ENCODE peak calls at places on chromosomes 2 and 18, in seven cellular contexts. Z is DND-41, X is GM13977, E is endodermal cell, Y is brain microvascular endothelial cell, C is astrocyte of the cerebellum, B is astrocyte. W is an unnamed sample.

GRCh38 chr18:48080546-48080945 is 150.1 kb upstream of the SMAD2 start:
- DNase-seq in B (no peak), Y (no peak), C (no peak), Z (no peak), X (no peak), E (peak), W (no peak)

GRCh38 chr18:23196119-23197004 is 61.1 kb downstream of the CABLES1 start:
- DNase-seq in E (peak), Z (no peak), X (no peak), B (peak), Y (no peak), C (no peak), W (no peak)

GRCh38 chr2:1600191-1601063 is 143.9 kb downstream of the PXDN start:
- DNase-seq in B (no peak), X (no peak), E (peak), Z (no peak), C (no peak), Y (no peak), W (no peak)

GRCh38 chr2:105744091-105744908 is 412 bp upstream of the NCK2 start:
- DNase-seq in B (no peak), Y (no peak), Z (peak), X (peak), C (no peak), E (peak), W (peak)

GRCh38 chr2:26669099-26669498 is 23.4 kb upstream of the KCNK3 start:
- DNase-seq in Z (no peak), C (no peak), B (no peak), Y (no peak), E (peak), X (no peak), W (no peak)

GRCh38 chr18:7482342-7482741 is 84.8 kb upstream of the PTPRM start:
- DNase-seq in E (no peak), X (no peak), C (no peak), B (no peak), Y (no peak), Z (no peak), W (no peak)

GRCh38 chr2:27583390-27583915 is 611 bp downstream of the ZNF512 start:
- DNase-seq in E (no peak), Z (no peak), C (no peak), X (no peak), Y (no peak), B (no peak), W (no peak)

GRCh38 chr2:191693151-191693550 is 15.2 kb downstream of the NABP1 start:
- DNase-seq in Z (no peak), Y (no peak), X (no peak), C (no peak), B (no peak), E (no peak), W (no peak)

GRCh38 chr18:54873884-54874255 is 45.6 kb downstream of the RAB27B start:
- DNase-seq in B (no peak), E (no peak), Y (no peak), X (no peak), Z (no peak), C (no peak), W (no peak)

GRCh38 chr18:11780042-11780441 is 71.2 kb upstream of the CHMP1B start:
- DNase-seq in C (no peak), E (no peak), X (no peak), Y (no peak), Z (no peak), B (no peak), W (no peak)

GRCh38 chr2:239719791-239720410 is 305.2 kb downstream of the NDUFA10 start:
- DNase-seq in B (no peak), X (no peak), E (no peak), Y (no peak), Z (no peak), C (no peak), W (no peak)

GRCh38 chr2:33681333-33681732 is 82.2 kb upstream of the FAM98A start:
- DNase-seq in Z (no peak), X (no peak), B (peak), E (no peak), Y (no peak), C (no peak), W (no peak)
- TF ChIP-seq CTCF in Z (no peak), X (no peak), B (peak), E (peak), Y (no peak), C (peak), W (no peak)

GRCh38 chr2:172308253-172308935 is 119.0 kb upstream of the ITGA6 start:
- DNase-seq in X (no peak), Z (no peak), Y (no peak), B (no peak), E (no peak), C (no peak), W (no peak)

GRCh38 chr2:172305066-172305465 is 122.3 kb upstream of the ITGA6 start:
- DNase-seq in E (no peak), Z (no peak), B (no peak), X (no peak), Y (no peak), C (no peak), W (no peak)

GRCh38 chr2:172311921-172312345 is 115.5 kb upstream of the ITGA6 start:
- DNase-seq in B (no peak), C (no peak), E (no peak), X (no peak), Z (no peak), Y (no peak), W (no peak)

GRCh38 chr2:172307800-172308199 is 119.6 kb upstream of the ITGA6 start:
- DNase-seq in E (no peak), X (no peak), Y (no peak), C (no peak), B (peak), Z (no peak), W (no peak)
- TF ChIP-seq CTCF in E (no peak), X (no peak), Y (no peak), C (no peak), B (no peak), Z (no peak), W (no peak)

GRCh38 chr2:32010670-32011565 is at the start of gene MEMO1:
- DNase-seq in X (peak), Y (peak), B (peak), E (peak), Z (peak), C (peak), W (peak)

GRCh38 chr2:32011566-32011960 is 755 bp upstream of the MEMO1 start:
- DNase-seq in C (no peak), X (peak), E (no peak), B (no peak), Y (no peak), Z (no peak), W (no peak)

GRCh38 chr2:32008811-32009478 is 1.9 kb downstream of the MEMO1 start:
- DNase-seq in Y (no peak), C (no peak), X (peak), B (peak), E (no peak), Z (no peak), W (no peak)

GRCh38 chr2:32009479-32010256 is 1.1 kb downstream of the MEMO1 start:
- DNase-seq in Z (peak), C (no peak), B (no peak), X (peak), Y (peak), E (peak), W (no peak)

DNA sequence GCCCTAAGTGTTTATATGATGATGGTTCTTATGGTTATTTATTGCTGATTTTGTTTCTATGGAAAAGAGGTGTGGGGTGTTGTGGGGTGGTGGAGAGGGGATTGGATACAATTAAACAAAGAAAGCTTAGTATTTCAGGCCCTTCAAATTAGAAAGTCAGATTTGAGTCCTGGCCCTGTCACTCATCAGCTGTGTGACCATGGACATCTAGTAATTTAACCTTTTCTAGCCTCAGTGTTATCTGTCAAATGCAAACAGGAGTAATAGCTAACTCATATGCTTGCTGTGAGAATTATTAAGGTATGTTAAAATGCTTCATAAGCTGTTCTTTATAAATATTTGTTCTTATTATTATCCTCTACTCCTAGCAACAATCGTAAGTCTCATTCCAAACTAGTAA is 2.1 kb upstream of the MEMO1 start:
- DNase-seq in C (no peak), Z (no peak), E (no peak), X (no peak), B (no peak), Y (no peak), W (no peak)
- TF ChIP-seq CTCF in C (no peak), Z (no peak), E (no peak), X (no peak), B (no peak), Y (no peak), W (no peak)

GRCh38 chr2:120289221-120289906 is 36.7 kb downstream of the RALB start:
- DNase-seq in B (no peak), X (no peak), C (no peak), E (no peak), Y (no peak), Z (no peak), W (no peak)
- TF ChIP-seq CTCF in B (peak), X (no peak), C (no peak), E (peak), Y (peak), Z (peak), W (no peak)

GRCh38 chr2:69514406-69514805 is 77.2 kb upstream of the NFU1 start:
- DNase-seq in E (peak), X (no peak), C (peak), B (peak), Y (peak), Z (no peak), W (no peak)
- TF ChIP-seq CTCF in E (no peak), X (no peak), C (peak), B (no peak), Y (peak), Z (no peak), W (no peak)

DNA sequence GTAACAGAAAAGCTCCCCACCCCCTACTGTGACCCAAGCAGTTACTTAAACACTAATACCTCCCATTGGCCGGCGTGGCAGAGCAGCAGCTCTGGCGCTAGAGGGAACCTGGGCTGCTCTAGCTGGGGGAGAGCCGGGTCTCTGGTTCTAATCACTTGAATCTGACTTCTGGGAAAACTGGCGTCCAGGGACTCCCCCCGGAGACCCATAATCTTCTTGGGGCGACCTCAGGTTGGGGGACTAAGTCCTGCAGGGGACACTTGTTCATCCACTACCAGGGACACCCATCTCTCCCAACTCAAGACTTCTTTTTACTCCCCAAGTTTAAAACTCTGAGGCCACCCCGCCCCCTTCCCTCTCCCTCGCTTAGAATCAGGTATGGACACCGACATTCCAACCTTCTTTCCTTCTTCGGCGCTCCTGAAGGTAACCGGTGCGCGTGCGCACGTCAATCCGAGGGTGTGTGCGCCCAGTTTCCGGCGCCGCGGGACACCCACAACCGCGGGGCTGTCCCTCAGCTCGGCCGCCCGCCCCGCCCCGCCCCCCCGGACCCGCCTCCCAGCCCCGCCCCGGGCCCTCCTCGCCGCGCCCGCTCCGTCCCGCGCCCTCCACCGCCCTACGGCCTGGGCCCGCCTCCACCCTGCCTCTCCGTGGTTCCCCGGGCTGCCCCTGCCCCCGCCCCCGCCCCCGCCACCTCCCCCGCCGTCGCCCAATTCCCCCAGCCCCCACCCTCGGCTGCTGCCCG is at the start of gene ERICH2:
- DNase-seq in B (peak), E (peak), X (peak), C (no peak), Z (no peak), Y (peak), W (peak)
- TF ChIP-seq CTCF in B (peak), E (peak), X (no peak), C (peak), Z (no peak), Y (peak), W (no peak)

GRCh38 chr2:7363906-7364305 is 446.7 kb downstream of the RNF144A start:
- DNase-seq in B (no peak), Z (no peak), X (no peak), C (no peak), E (no peak), Y (no peak), W (no peak)
- TF ChIP-seq CTCF in B (no peak), Z (peak), X (no peak), C (peak), E (peak), Y (no peak), W (no peak)